ENCODE peak calls at places on chromosomes 2 and 18, in four cellular contexts. D, Q, H and V are unnamed samples.

GRCh38 chr2:218567797-218568189 is 358 bp downstream of the USP37 start:
- DNase-seq in D (no peak), Q (no peak), H (no peak), V (no peak)

GRCh38 chr18:26656944-26657536 is 108.7 kb upstream of the KCTD1 start:
- DNase-seq in D (peak), Q (peak), H (peak), V (peak)

GRCh38 chr18:48060947-48061346 is 130.5 kb upstream of the SMAD2 start:
- DNase-seq in D (no peak), Q (no peak), H (no peak), V (no peak)

GRCh38 chr2:122469147-122469546 is 713.7 kb downstream of the TSN start:
- DNase-seq in D (no peak), Q (no peak), H (peak), V (no peak)

GRCh38 chr2:231942180-231942579 is 16.0 kb upstream of the NPPC start:
- DNase-seq in D (no peak), Q (no peak), H (no peak), V (no peak)

GRCh38 chr2:223226264-223226663 is 174.3 kb downstream of the KCNE4 start:
- DNase-seq in D (no peak), Q (no peak), H (no peak), V (no peak)

GRCh38 chr2:206435738-206436137 is 7.6 kb upstream of the ADAM23 start:
- DNase-seq in D (no peak), Q (peak), H (no peak), V (no peak)

GRCh38 chr2:220665108-220665471 is 907.0 kb downstream of the EPHA4 start:
- DNase-seq in D (no peak), Q (no peak), H (no peak), V (no peak)

GRCh38 chr2:170770304-170771048 is at the start of gene ERICH2:
- DNase-seq in D (peak), Q (peak), H (peak), V (peak)

GRCh38 chr2:23695214-23696162 is 231.4 kb downstream of the ATAD2B start:
- DNase-seq in D (no peak), Q (no peak), H (no peak), V (no peak)